ENCODE peak calls at places on chromosomes 11 and 22, in four cellular contexts. P, E, M and L are unnamed samples.

GRCh38 chr22:39856588-39856987 is 37.0 kb downstream of the ENTHD1 start:
- DNase-seq in P (no peak), E (no peak), M (no peak), L (no peak)

GRCh38 chr11:9462806-9463537 is 2.2 kb downstream of the ZNF143 start:
- DNase-seq in P (no peak), E (no peak), M (no peak), L (no peak)

GRCh38 chr11:132187391-132187790 is 817.0 kb downstream of the NTM start:
- DNase-seq in P (no peak), E (no peak), M (no peak), L (no peak)

GRCh38 chr11:10304495-10305261 is at the start of gene ADM:
- DNase-seq in P (peak), E (peak), M (peak), L (peak)

GRCh38 chr11:69006816-69007215 is 6.2 kb downstream of the MRGPRF start:
- DNase-seq in P (no peak), E (no peak), M (no peak), L (peak)

GRCh38 chr22:19705181-19705934 is 8.9 kb upstream of the SEPTIN5 start:
- DNase-seq in P (peak), E (peak), M (peak), L (peak)

GRCh38 chr11:104934594-104934993 is 33.8 kb downstream of the CASP4 start:
- DNase-seq in P (no peak), E (no peak), M (no peak), L (no peak)

GRCh38 chr22:46501701-46502100 is 35.7 kb downstream of the CELSR1 start:
- DNase-seq in P (no peak), E (peak), M (no peak), L (no peak)

GRCh38 chr11:118845369-118845768 is 38.3 kb upstream of the CXCR5 start:
- DNase-seq in P (no peak), E (no peak), M (peak), L (no peak)

GRCh38 chr22:22214819-22215329 is 29.7 kb upstream of the VPREB1 start:
- DNase-seq in P (no peak), E (no peak), M (no peak), L (no peak)

GRCh38 chr22:39266398-39267030 is 21.7 kb upstream of the PDGFB start:
- DNase-seq in P (no peak), E (no peak), M (no peak), L (no peak)

GRCh38 chr11:72263363-72263762 is 19.4 kb upstream of the PHOX2A start:
- DNase-seq in P (no peak), E (no peak), M (peak), L (no peak)

GRCh38 chr11:129412501-129412900 is 36.9 kb downstream of the BARX2 start:
- DNase-seq in P (peak), E (peak), M (peak), L (no peak)

GRCh38 chr11:3903207-3903896 is 47.9 kb downstream of the STIM1 start:
- DNase-seq in P (no peak), E (no peak), M (peak), L (no peak)

GRCh38 chr11:6414874-6415328 is 4.0 kb downstream of the APBB1 start:
- DNase-seq in P (no peak), E (no peak), M (no peak), L (no peak)

GRCh38 chr22:31238057-31238456 is 26.0 kb downstream of the LIMK2 start:
- DNase-seq in P (no peak), E (no peak), M (no peak), L (no peak)

GRCh38 chr11:68040121-68040956 is 1.5 kb downstream of the TCIRG1 start:
- DNase-seq in P (peak), E (peak), M (peak), L (peak)

DNA sequence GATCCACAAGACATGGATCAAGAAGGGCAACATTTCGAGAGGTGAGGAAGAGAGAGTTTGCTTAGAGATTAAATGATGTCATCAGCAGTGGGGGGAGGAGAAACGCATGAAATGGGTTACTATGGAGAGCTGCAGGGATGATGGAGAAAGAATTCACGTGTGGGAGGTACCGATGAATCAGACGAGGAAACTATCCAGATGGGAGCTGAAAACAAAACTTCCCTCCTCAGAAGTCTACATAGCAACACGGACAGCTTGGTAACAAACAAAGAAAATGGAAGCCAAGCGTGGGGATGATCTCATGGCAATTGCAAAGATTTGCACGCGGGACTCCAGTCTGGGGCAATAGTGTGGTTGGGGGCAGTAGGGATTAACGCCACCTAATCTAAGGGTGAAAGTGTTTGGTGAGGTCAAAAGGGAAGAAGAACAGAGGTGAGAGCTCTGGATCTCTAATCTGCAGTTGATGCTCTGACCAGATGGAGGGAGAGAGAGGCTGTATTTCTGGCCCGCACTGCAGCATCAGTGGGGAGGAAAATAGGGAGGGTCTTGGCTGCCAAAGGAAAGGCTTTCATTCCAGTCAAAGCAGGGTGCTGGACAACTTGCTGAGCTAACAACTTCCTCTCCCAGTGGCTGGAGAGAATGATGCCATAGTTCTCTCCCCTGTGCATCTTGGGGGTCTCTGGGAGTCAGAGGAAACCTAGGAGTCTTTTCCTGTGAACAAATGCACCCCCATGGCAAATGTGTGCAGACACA is 43.4 kb upstream of the CSNK2A3 start:
- DNase-seq in P (no peak), E (no peak), M (no peak), L (no peak)
- H3K4me3 ChIP-seq in P (no peak), E (no peak), M (no peak), L (no peak)

GRCh38 chr22:44326549-44326881 is 13.8 kb upstream of the SHISAL1 start:
- DNase-seq in P (no peak), E (no peak), M (no peak), L (no peak)
- H3K4me3 ChIP-seq in P (no peak), E (peak), M (no peak), L (peak)

GRCh38 chr11:87851234-87851633 is 324.0 kb downstream of the RAB38 start:
- DNase-seq in P (no peak), E (no peak), M (no peak), L (no peak)
- H3K4me3 ChIP-seq in P (no peak), E (no peak), M (no peak), L (no peak)

DNA sequence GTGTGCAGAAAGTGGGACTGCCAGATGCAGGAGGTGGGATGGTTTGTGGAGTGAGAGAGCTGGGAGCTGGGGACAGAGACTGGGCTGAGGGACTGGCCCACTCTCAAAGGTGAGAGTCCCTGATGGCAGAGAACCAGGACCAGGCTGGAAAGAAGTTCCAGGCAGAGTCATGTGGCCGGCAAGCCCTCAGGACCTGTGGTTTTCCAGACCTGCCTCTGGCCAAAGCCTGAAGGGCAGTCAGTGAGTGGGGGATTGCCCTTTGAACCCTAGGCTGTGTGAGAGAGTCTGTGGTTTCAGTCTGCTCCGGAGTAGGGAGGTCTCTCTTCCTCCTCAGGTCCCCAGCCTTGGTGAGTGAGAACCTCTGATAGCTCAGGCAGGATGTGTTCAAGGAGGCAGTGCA is 17.0 kb downstream of the KCNC1 start:
- DNase-seq in P (no peak), E (no peak), M (no peak), L (no peak)
- H3K4me3 ChIP-seq in P (no peak), E (no peak), M (no peak), L (no peak)

DNA sequence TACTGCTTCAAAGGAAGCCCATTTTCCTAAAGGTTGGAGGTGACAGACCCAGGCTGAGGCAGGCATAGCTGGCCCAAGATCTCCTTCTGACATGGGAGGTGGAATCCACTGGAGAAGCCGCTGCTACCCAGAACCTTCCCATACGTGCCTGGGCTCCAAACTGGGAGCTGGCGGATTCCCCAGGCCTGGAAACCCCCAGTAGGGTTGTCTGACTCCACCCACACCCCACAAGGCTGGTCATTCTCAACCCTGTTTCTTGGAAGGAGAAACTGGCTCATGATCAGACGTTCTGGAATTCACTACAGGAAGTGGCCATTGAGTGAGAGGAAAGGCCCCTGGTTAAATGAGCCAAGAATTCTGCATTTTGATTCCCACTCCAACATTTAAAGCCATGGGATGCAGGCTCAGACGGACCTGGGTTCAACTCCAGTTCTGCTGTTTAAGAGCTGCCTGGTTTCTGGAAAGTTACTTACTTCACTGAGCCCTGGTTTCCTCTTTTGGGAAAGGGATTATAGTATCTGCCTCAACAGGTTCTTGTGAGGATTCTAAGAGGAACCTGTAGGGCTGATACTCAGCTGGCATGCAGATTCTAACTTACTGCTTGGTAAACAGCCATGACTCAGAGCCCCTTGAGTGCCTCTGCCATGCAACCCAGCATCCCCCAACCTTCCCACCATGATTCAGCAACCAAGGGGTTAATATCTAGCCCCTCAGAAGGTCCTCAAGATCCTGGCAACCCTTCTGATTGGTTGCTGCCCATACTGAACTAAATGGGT is 19.4 kb upstream of the TSKU start:
- DNase-seq in P (no peak), E (peak), M (no peak), L (no peak)
- H3K4me3 ChIP-seq in P (no peak), E (no peak), M (no peak), L (no peak)